ENCODE peak calls at places on chromosomes 16 and 17, in five cellular contexts. D, H, E, K and G are unnamed samples.

GRCh38 chr17:41308918-41309359 is at the start of gene KRTAP16-1:
- ATAC-seq in K (peak), D (peak), E (no peak), H (no peak), G (no peak)

GRCh38 chr16:67928561-67929364 is 2.9 kb downstream of the CTRL start:
- ATAC-seq in E (peak), D (peak), K (peak), H (peak), G (peak)

GRCh38 chr16:65704866-65705265 is 583.0 kb upstream of the CDH11 start:
- ATAC-seq in K (no peak), H (peak), E (peak), D (no peak), G (no peak)

GRCh38 chr16:64898159-64898558 is 223.7 kb downstream of the CDH11 start:
- ATAC-seq in K (peak), D (no peak), E (no peak), H (no peak), G (no peak)

GRCh38 chr16:78258651-78259050 is 159.2 kb downstream of the WWOX start:
- ATAC-seq in K (no peak), H (no peak), E (no peak), D (no peak), G (peak)

GRCh38 chr16:68491576-68491950 is 43.3 kb upstream of the SMPD3 start:
- ATAC-seq in H (no peak), E (no peak), D (no peak), K (no peak), G (no peak)

GRCh38 chr16:19283637-19284036 is 1.9 kb upstream of the CLEC19A start:
- ATAC-seq in E (no peak), K (no peak), H (no peak), D (no peak), G (no peak)

GRCh38 chr16:80976946-80977345 is 29.7 kb downstream of the CMC2 start:
- ATAC-seq in E (no peak), D (no peak), H (no peak), K (no peak), G (no peak)

GRCh38 chr17:29442451-29442850 is 52.3 kb downstream of the TAOK1 start:
- ATAC-seq in D (no peak), H (no peak), K (no peak), E (no peak), G (no peak)

GRCh38 chr17:29444589-29444988 is 54.4 kb downstream of the TAOK1 start:
- ATAC-seq in E (no peak), H (no peak), D (no peak), K (peak), G (no peak)

GRCh38 chr17:29449865-29450671 is 59.9 kb downstream of the TAOK1 start:
- ATAC-seq in H (peak), D (no peak), E (no peak), K (no peak), G (no peak)

GRCh38 chr17:29443041-29443440 is 52.9 kb downstream of the TAOK1 start:
- ATAC-seq in K (no peak), H (no peak), D (no peak), E (no peak), G (no peak)

DNA sequence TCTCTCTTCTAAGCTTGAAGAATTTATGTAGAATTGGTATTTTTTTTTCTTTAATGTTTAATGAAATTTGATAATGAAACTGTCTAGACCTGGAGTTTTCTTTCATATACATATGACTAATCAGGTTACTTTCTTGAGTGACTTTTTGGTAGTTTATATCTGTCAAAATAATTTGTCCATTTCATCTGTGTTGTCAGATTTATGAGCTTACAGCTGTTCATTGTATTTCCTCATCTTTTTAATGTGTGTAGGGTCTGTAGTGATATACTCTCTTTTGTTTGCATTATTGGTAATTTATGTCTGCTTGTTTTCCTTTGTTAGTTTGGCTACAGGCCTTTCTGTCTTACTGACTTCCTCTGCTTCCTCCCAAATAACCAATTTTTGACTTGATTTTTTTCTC is 55.7 kb downstream of the TAOK1 start:
- ATAC-seq in E (no peak), D (no peak), K (no peak), H (no peak), G (no peak)
- H3K27ac ChIP-seq in E (no peak), D (no peak), K (no peak), H (no peak), G (no peak)

GRCh38 chr17:82287013-82287848 is 13.7 kb upstream of the CSNK1D start:
- ATAC-seq in E (no peak), D (no peak), K (no peak), H (no peak), G (no peak)

GRCh38 chr17:82287849-82288601 is 14.5 kb upstream of the CSNK1D start:
- ATAC-seq in E (peak), D (no peak), K (peak), H (peak), G (no peak)

GRCh38 chr17:82283208-82283749 is 9.8 kb upstream of the CSNK1D start:
- ATAC-seq in H (peak), D (peak), K (no peak), E (peak), G (no peak)

GRCh38 chr17:82282239-82283207 is 9.0 kb upstream of the CSNK1D start:
- ATAC-seq in E (no peak), K (no peak), H (peak), D (no peak), G (no peak)

DNA sequence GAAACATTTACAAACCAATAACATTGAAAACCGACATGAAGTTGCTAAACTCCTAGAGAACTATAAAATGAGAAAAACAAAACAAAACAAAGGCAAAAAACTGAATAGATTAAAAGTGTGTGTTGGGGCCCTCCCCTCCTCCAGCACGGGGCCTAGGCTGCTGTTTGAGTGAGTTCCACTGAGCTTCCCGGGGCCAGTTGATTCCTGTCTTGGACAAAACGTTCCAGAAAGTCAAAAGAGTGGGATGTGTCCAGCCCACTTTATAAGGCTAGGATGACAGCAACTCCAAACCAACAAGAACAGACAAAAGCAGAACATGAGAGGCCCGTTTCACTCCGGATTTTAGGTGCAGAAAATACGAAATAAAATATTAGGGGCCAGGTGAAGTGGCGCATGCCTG is 11.6 kb upstream of the CSNK1D start:
- ATAC-seq in D (no peak), H (no peak), K (no peak), E (no peak), G (no peak)
- TF ChIP-seq EP300 in D (no peak), H (no peak), K (no peak), E (no peak), G (no peak)

GRCh38 chr16:55478827-55479559 is at the start of gene MMP2:
- ATAC-seq in K (peak), E (no peak), H (peak), D (no peak), G (peak)
- H3K27ac ChIP-seq in K (peak), E (no peak), H (no peak), D (no peak), G (peak)

GRCh38 chr17:43670645-43671074 is 8.9 kb upstream of the MEOX1 start:
- ATAC-seq in D (peak), E (no peak), H (no peak), K (no peak), G (no peak)

GRCh38 chr17:43669971-43670644 is 8.4 kb upstream of the MEOX1 start:
- ATAC-seq in E (no peak), H (peak), D (peak), K (no peak), G (no peak)

GRCh38 chr17:43665038-43665386 is 3.3 kb upstream of the MEOX1 start:
- ATAC-seq in H (peak), E (no peak), D (no peak), K (peak), G (no peak)

GRCh38 chr17:43665387-43666101 is 3.8 kb upstream of the MEOX1 start:
- ATAC-seq in H (peak), D (no peak), E (no peak), K (peak), G (peak)

GRCh38 chr17:43667506-43668438 is 6.0 kb upstream of the MEOX1 start:
- ATAC-seq in E (no peak), D (peak), K (no peak), H (peak), G (no peak)
- TF ChIP-seq EP300 in E (no peak), D (no peak), K (no peak), H (no peak), G (no peak)

GRCh38 chr16:58859958-58860669 is 126.0 kb upstream of the GOT2 start:
- ATAC-seq in E (peak), D (no peak), H (no peak), K (no peak), G (no peak)

GRCh38 chr16:58863042-58863441 is 128.9 kb upstream of the GOT2 start:
- ATAC-seq in K (no peak), E (no peak), H (no peak), D (peak), G (no peak)

GRCh38 chr16:58862334-58863024 is 128.4 kb upstream of the GOT2 start:
- ATAC-seq in K (no peak), E (no peak), H (no peak), D (peak), G (no peak)

GRCh38 chr16:58866935-58867334 is 132.8 kb upstream of the GOT2 start:
- ATAC-seq in K (no peak), D (no peak), H (no peak), E (no peak), G (no peak)

DNA sequence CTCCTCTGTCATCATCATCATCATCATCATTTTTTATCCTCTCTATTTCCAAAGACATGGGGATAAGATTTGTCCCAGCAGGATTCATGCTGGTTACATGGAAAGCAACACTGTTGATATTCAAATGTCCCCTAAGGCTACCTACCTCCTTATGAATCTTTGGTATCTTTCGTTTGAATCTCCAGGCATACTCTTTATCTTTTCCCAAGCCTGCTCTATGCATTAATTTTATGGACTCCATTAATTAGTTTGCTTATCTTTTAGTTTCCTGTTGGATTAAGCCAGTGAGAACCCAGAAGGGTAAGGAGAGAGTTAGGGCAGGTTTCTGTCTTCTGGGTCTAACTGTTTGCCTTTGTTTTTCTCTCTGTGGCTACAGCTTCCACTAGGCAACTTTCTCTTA is 129.6 kb upstream of the GOT2 start:
- ATAC-seq in K (no peak), E (no peak), D (no peak), H (no peak), G (no peak)
- H3K27ac ChIP-seq in K (no peak), E (no peak), D (no peak), H (no peak), G (no peak)

GRCh38 chr17:78313735-78314648 is 45.9 kb downstream of the SOCS3 start:
- ATAC-seq in D (peak), H (peak), E (peak), K (peak), G (peak)
- TF ChIP-seq EP300 in D (no peak), H (no peak), E (no peak), K (peak), G (no peak)

GRCh38 chr17:81245024-81245664 is 6.0 kb downstream of the NDUFAF8 start:
- ATAC-seq in D (peak), K (no peak), H (peak), E (no peak), G (no peak)
- H3K27ac ChIP-seq in D (peak), K (no peak), H (peak), E (no peak), G (no peak)

GRCh38 chr16:11915644-11916523 is at the start of gene GSPT1:
- ATAC-seq in E (peak), D (peak), K (peak), H (peak), G (peak)
- TF ChIP-seq EP300 in E (no peak), D (no peak), K (peak), H (peak), G (no peak)

DNA sequence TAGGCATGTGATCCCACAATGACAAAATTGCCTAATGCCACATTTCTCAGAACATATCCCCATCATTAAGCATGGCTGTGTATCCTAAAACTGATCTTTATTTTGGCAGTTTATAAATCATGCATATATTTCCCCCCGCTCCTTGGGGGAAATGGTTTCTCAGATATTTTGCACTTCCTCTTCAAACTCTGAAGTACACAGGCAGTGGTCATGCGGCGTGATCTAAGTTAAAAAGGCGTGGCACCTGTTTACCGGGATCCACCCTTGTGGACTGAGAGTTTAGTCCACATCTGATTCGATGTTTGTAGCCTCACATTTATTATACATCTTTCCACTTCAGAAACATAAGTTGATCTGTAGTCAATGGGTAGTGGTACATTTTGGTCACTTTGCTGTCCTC is 51.4 kb downstream of the USP10 start:
- ATAC-seq in E (peak), D (peak), K (no peak), H (no peak), G (no peak)
- H3K27ac ChIP-seq in E (no peak), D (peak), K (peak), H (no peak), G (peak)